ENCODE peak calls at places on chromosome X, in seven cellular contexts. One of them, this sample, is unnamed.

GRCh38 chrX:153924149-153924861 is 1.8 kb downstream of the ARHGAP4 start:
- DNase-seq in K562: peak; percentile 72
- DNase-seq in GM12878: no peak
- DNase-seq in IMR-90: peak; percentile 44
- DNase-seq in A549: peak; percentile 34
- DNase-seq in HepG2: peak; percentile 58
- DNase-seq in H1: no peak
- DNase-seq in this sample: no peak

GRCh38 chrX:154775611-154776349 is 13.1 kb downstream of the DKC1 start:
- DNase-seq in HepG2: no peak
- DNase-seq in A549: no peak
- DNase-seq in K562: peak; percentile 67
- DNase-seq in GM12878: no peak
- DNase-seq in H1: no peak
- DNase-seq in IMR-90: peak; percentile 45
- DNase-seq in this sample: no peak

GRCh38 chrX:103640401-103641155 is 11.8 kb downstream of the TCEAL1 start:
- DNase-seq in K562: no peak
- DNase-seq in GM12878: no peak
- DNase-seq in IMR-90: peak; percentile 63
- DNase-seq in A549: no peak
- DNase-seq in HepG2: no peak
- DNase-seq in H1: no peak
- DNase-seq in this sample: no peak

GRCh38 chrX:122777766-122778165 is 406.3 kb upstream of the GRIA3 start:
- DNase-seq in K562: no peak
- DNase-seq in IMR-90: no peak
- DNase-seq in A549: no peak
- DNase-seq in GM12878: no peak
- DNase-seq in HepG2: no peak
- DNase-seq in H1: no peak
- DNase-seq in this sample: no peak

GRCh38 chrX:12570859-12571501 is 220.2 kb upstream of the PRPS2 start:
- DNase-seq in H1: no peak
- DNase-seq in GM12878: no peak
- DNase-seq in HepG2: no peak
- DNase-seq in IMR-90: no peak
- DNase-seq in A549: no peak
- DNase-seq in K562: no peak
- DNase-seq in this sample: no peak

GRCh38 chrX:40085086-40085551 is 12.6 kb downstream of the BCOR start:
- DNase-seq in H1: no peak
- DNase-seq in GM12878: no peak
- DNase-seq in A549: no peak
- DNase-seq in K562: no peak
- DNase-seq in IMR-90: peak; percentile 86
- DNase-seq in HepG2: no peak
- DNase-seq in this sample: no peak

GRCh38 chrX:68999351-68999750 is 165.9 kb downstream of the PJA1 start:
- DNase-seq in K562: no peak
- DNase-seq in IMR-90: peak; percentile 24
- DNase-seq in GM12878: no peak
- DNase-seq in HepG2: no peak
- DNase-seq in A549: no peak
- DNase-seq in H1: no peak
- DNase-seq in this sample: no peak

GRCh38 chrX:121389976-121390709 is 342.7 kb downstream of the GLUD2 start:
- DNase-seq in K562: no peak
- DNase-seq in A549: no peak
- DNase-seq in H1: no peak
- DNase-seq in IMR-90: no peak
- DNase-seq in HepG2: peak; percentile 30
- DNase-seq in GM12878: no peak
- DNase-seq in this sample: no peak

GRCh38 chrX:32153586-32153985 is 1057.8 kb downstream of the DMD start:
- DNase-seq in IMR-90: no peak
- DNase-seq in GM12878: no peak
- DNase-seq in H1: no peak
- DNase-seq in HepG2: no peak
- DNase-seq in A549: no peak
- DNase-seq in K562: no peak
- DNase-seq in this sample: no peak

GRCh38 chrX:12949205-12949926 is 25.5 kb upstream of the TMSB4X start:
- DNase-seq in K562: no peak
- DNase-seq in GM12878: peak; percentile 45
- DNase-seq in A549: no peak
- DNase-seq in IMR-90: peak; percentile 41
- DNase-seq in H1: no peak
- DNase-seq in HepG2: no peak
- DNase-seq in this sample: no peak

GRCh38 chrX:7347465-7347864 is 199.5 kb upstream of the PUDP start:
- DNase-seq in A549: no peak
- DNase-seq in IMR-90: no peak
- DNase-seq in GM12878: no peak
- DNase-seq in H1: no peak
- DNase-seq in K562: no peak
- DNase-seq in HepG2: no peak
- DNase-seq in this sample: no peak

GRCh38 chrX:96715412-96715940 is 30.8 kb downstream of the DIAPH2 start:
- DNase-seq in GM12878: no peak
- DNase-seq in IMR-90: peak; percentile 78
- DNase-seq in HepG2: no peak
- DNase-seq in H1: no peak
- DNase-seq in K562: no peak
- DNase-seq in A549: no peak
- DNase-seq in this sample: no peak

GRCh38 chrX:66233206-66233605 is 69.2 kb downstream of the HEPH start:
- DNase-seq in IMR-90: no peak
- DNase-seq in HepG2: no peak
- DNase-seq in K562: no peak
- DNase-seq in GM12878: no peak
- DNase-seq in H1: no peak
- DNase-seq in A549: no peak
- DNase-seq in this sample: no peak

GRCh38 chrX:37315511-37316248 is 33.5 kb upstream of the PRRG1 start:
- DNase-seq in GM12878: no peak
- DNase-seq in A549: no peak
- DNase-seq in K562: no peak
- DNase-seq in HepG2: peak; percentile 8
- DNase-seq in H1: no peak
- DNase-seq in IMR-90: no peak
- DNase-seq in this sample: no peak

GRCh38 chrX:1248381-1249061 is 20.1 kb upstream of the CSF2RA start:
- DNase-seq in A549: no peak
- DNase-seq in IMR-90: no peak
- DNase-seq in HepG2: peak; percentile 7
- DNase-seq in GM12878: no peak
- DNase-seq in H1: no peak
- DNase-seq in K562: no peak
- DNase-seq in this sample: no peak

GRCh38 chrX:45515262-45516215 is 314.9 kb upstream of the DIPK2B start:
- DNase-seq in A549: peak; percentile 56
- DNase-seq in H1: no peak
- DNase-seq in K562: peak; percentile 21
- DNase-seq in IMR-90: peak; percentile 92
- DNase-seq in HepG2: peak; percentile 71
- DNase-seq in GM12878: no peak
- DNase-seq in this sample: peak; percentile 20

GRCh38 chrX:116726806-116727205 is 264.0 kb upstream of the CT83 start:
- DNase-seq in GM12878: no peak
- DNase-seq in A549: no peak
- DNase-seq in K562: no peak
- DNase-seq in H1: no peak
- DNase-seq in HepG2: no peak
- DNase-seq in IMR-90: no peak
- DNase-seq in this sample: no peak

GRCh38 chrX:68504237-68504636 is 5.4 kb downstream of the YIPF6 start:
- DNase-seq in GM12878: no peak
- DNase-seq in HepG2: no peak
- DNase-seq in IMR-90: peak; percentile 93
- DNase-seq in K562: peak; percentile 17
- DNase-seq in A549: peak; percentile 16
- DNase-seq in H1: no peak
- DNase-seq in this sample: no peak

GRCh38 chrX:49230500-49231232 is 2.5 kb downstream of the CACNA1F start:
- DNase-seq in K562: peak; percentile 88
- DNase-seq in H1: no peak
- DNase-seq in A549: no peak
- DNase-seq in IMR-90: no peak
- DNase-seq in GM12878: no peak
- DNase-seq in HepG2: peak; percentile 9
- DNase-seq in this sample: no peak

GRCh38 chrX:143757375-143757774 is 36.8 kb upstream of the SPANXN2 start:
- DNase-seq in K562: peak; percentile 1
- DNase-seq in A549: no peak
- DNase-seq in IMR-90: no peak
- DNase-seq in HepG2: no peak
- DNase-seq in H1: no peak
- DNase-seq in GM12878: no peak
- DNase-seq in this sample: peak; percentile 8

GRCh38 chrX:16712825-16713155 is 321 bp upstream of the CTPS2 start:
- DNase-seq in A549: no peak
- DNase-seq in K562: no peak
- DNase-seq in IMR-90: no peak
- DNase-seq in GM12878: no peak
- DNase-seq in H1: no peak
- DNase-seq in HepG2: no peak
- DNase-seq in this sample: no peak

GRCh38 chrX:132463411-132463810 is 25.4 kb downstream of the MBNL3 start:
- DNase-seq in A549: no peak
- DNase-seq in H1: no peak
- DNase-seq in GM12878: no peak
- DNase-seq in K562: peak; percentile 45
- DNase-seq in HepG2: no peak
- DNase-seq in IMR-90: peak; percentile 6
- DNase-seq in this sample: peak; percentile 6

GRCh38 chrX:96924581-96924980 is 40.9 kb downstream of the RPA4 start:
- DNase-seq in IMR-90: no peak
- DNase-seq in H1: no peak
- DNase-seq in GM12878: no peak
- DNase-seq in K562: no peak
- DNase-seq in A549: no peak
- DNase-seq in HepG2: no peak
- DNase-seq in this sample: no peak

GRCh38 chrX:65537229-65537628 is 2.6 kb upstream of the LAS1L start:
- DNase-seq in GM12878: no peak
- DNase-seq in K562: no peak
- DNase-seq in A549: no peak
- DNase-seq in HepG2: no peak
- DNase-seq in IMR-90: no peak
- DNase-seq in H1: no peak
- DNase-seq in this sample: no peak

GRCh38 chrX:22060451-22060940 is 28.4 kb downstream of the PHEX start:
- DNase-seq in H1: no peak
- DNase-seq in GM12878: no peak
- DNase-seq in HepG2: no peak
- DNase-seq in K562: no peak
- DNase-seq in IMR-90: peak; percentile 55
- DNase-seq in A549: no peak
- DNase-seq in this sample: no peak

GRCh38 chrX:115603534-115604074 is 42.6 kb downstream of the PLS3 start:
- DNase-seq in K562: no peak
- DNase-seq in GM12878: no peak
- DNase-seq in IMR-90: no peak
- DNase-seq in HepG2: no peak
- DNase-seq in A549: no peak
- DNase-seq in H1: no peak
- DNase-seq in this sample: no peak

GRCh38 chrX:2242980-2243379 is 257.8 kb downstream of the DHRSX start:
- DNase-seq in IMR-90: no peak
- DNase-seq in HepG2: no peak
- DNase-seq in K562: no peak
- DNase-seq in A549: no peak
- DNase-seq in GM12878: no peak
- DNase-seq in H1: no peak
- DNase-seq in this sample: no peak

GRCh38 chrX:46814966-46815365 is 21.9 kb upstream of the RP2 start:
- DNase-seq in K562: no peak
- DNase-seq in IMR-90: no peak
- DNase-seq in GM12878: no peak
- DNase-seq in HepG2: no peak
- DNase-seq in A549: no peak
- DNase-seq in H1: no peak
- DNase-seq in this sample: no peak
- TF ChIP-seq RFX5 in K562: no peak
- TF ChIP-seq RFX5 in IMR-90: no peak
- TF ChIP-seq RFX5 in GM12878: no peak
- TF ChIP-seq RFX5 in HepG2: no peak
- TF ChIP-seq RFX5 in A549: no peak
- TF ChIP-seq RFX5 in H1: no peak
- TF ChIP-seq RFX5 in this sample: no peak

GRCh38 chrX:72576161-72576896 is 3.7 kb upstream of the HDAC8 start:
- DNase-seq in K562: peak; percentile 6
- DNase-seq in IMR-90: peak; percentile 52
- DNase-seq in GM12878: no peak
- DNase-seq in A549: no peak
- DNase-seq in H1: no peak
- DNase-seq in HepG2: peak; percentile 1
- DNase-seq in this sample: no peak
- TF ChIP-seq RFX5 in K562: no peak
- TF ChIP-seq RFX5 in IMR-90: no peak
- TF ChIP-seq RFX5 in GM12878: no peak
- TF ChIP-seq RFX5 in A549: no peak
- TF ChIP-seq RFX5 in H1: no peak
- TF ChIP-seq RFX5 in HepG2: no peak
- TF ChIP-seq RFX5 in this sample: no peak

GRCh38 chrX:42290608-42291007 is 367.3 kb upstream of the CASK start:
- DNase-seq in H1: no peak
- DNase-seq in HepG2: peak; percentile 1
- DNase-seq in A549: no peak
- DNase-seq in K562: no peak
- DNase-seq in GM12878: no peak
- DNase-seq in IMR-90: peak; percentile 0
- DNase-seq in this sample: no peak
- TF ChIP-seq RFX5 in H1: no peak
- TF ChIP-seq RFX5 in HepG2: no peak
- TF ChIP-seq RFX5 in A549: no peak
- TF ChIP-seq RFX5 in K562: no peak
- TF ChIP-seq RFX5 in GM12878: no peak
- TF ChIP-seq RFX5 in IMR-90: no peak
- TF ChIP-seq RFX5 in this sample: no peak

DNA sequence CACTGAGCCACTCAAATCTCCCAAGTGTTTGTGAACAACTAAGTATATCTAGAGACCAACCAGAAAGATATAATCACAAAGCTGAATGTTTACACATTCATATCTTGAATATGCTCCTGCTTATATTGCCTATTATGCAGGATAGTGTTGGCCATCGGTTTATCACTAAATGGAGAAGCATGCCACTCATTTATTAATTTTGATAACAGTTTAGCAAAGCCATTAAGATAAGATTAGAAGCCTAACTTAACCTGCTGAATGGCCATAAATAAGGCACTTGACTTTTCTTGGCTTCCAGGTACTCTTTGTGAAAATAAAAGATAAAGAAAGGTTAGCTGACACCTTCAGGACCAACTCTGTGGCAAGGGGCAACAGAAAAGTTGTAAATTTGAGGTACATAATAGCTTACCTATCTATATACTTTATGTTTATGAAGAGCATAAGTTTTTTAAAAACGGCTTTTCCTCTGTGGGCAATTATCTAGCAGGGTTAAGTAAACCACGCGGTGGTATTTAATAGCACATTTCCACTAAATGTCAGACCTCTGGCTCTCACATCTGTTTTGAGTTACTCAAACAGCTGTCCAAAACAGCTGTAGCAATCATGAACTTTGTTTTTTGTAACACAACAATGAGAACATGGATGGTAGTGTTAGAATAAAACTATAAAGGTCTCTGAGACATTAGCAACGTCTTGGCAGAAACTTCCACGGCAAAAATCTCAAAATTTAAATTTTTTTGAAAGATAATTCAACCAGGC is 58.8 kb upstream of the FTHL17 start:
- DNase-seq in A549: no peak
- DNase-seq in HepG2: no peak
- DNase-seq in H1: no peak
- DNase-seq in GM12878: no peak
- DNase-seq in IMR-90: no peak
- DNase-seq in K562: no peak
- DNase-seq in this sample: peak; percentile 10
- TF ChIP-seq RFX5 in A549: no peak
- TF ChIP-seq RFX5 in HepG2: no peak
- TF ChIP-seq RFX5 in H1: no peak
- TF ChIP-seq RFX5 in GM12878: no peak
- TF ChIP-seq RFX5 in IMR-90: no peak
- TF ChIP-seq RFX5 in K562: no peak
- TF ChIP-seq RFX5 in this sample: no peak

This sample was measured in SK-N-SH.